ENCODE peak calls at places on chromosome 9, in four cellular contexts. S is tibial artery, K is PC-3, O is pancreas. T is an unnamed sample.

GRCh38 chr9:109574061-109574882 is 76.2 kb upstream of the PTPN3 start:
- DNase-seq in S (no peak), O (no peak), K (peak; percentile 72), T (peak; percentile 20)

GRCh38 chr9:125977223-125977622 is 230.1 kb downstream of the PBX3 start:
- DNase-seq in S (no peak), K (peak; percentile 54), O (no peak), T (no peak)

GRCh38 chr9:114002271-114002985 is 75.7 kb downstream of the AMBP start:
- DNase-seq in O (no peak), K (no peak), S (peak; percentile 56), T (no peak)

GRCh38 chr9:107727113-107727780 is 237.7 kb upstream of the KLF4 start:
- DNase-seq in S (no peak), K (no peak), O (no peak), T (no peak)

GRCh38 chr9:37908283-37908682 is 4.4 kb upstream of the SLC25A51 start:
- DNase-seq in K (no peak), S (no peak), O (no peak), T (no peak)

GRCh38 chr9:37421914-37422288 is 595 bp upstream of the GRHPR start:
- DNase-seq in K (no peak), O (no peak), S (no peak), T (no peak)

GRCh38 chr9:97179616-97180015 is 127.8 kb upstream of the CCDC180 start:
- DNase-seq in K (peak; percentile 77), O (no peak), S (no peak), T (no peak)

GRCh38 chr9:35832814-35833213 is 3.8 kb downstream of the TMEM8B start:
- DNase-seq in S (no peak), K (peak; percentile 28), O (no peak), T (no peak)

GRCh38 chr9:129773262-129774048 is 20.6 kb upstream of the PTGES start:
- DNase-seq in O (peak; percentile 63), S (peak; percentile 69), K (peak; percentile 87), T (no peak)

GRCh38 chr9:34884732-34885131 is 73.4 kb upstream of the PHF24 start:
- DNase-seq in S (no peak), O (no peak), K (no peak), T (no peak)

GRCh38 chr9:113998529-113999255 is 79.4 kb downstream of the AMBP start:
- DNase-seq in K (no peak), O (no peak), S (no peak), T (no peak)

GRCh38 chr9:71895122-71895521 is 15.9 kb downstream of the ABHD17B start:
- DNase-seq in K (no peak), S (no peak), O (no peak), T (no peak)

GRCh38 chr9:5953743-5954707 is 61.4 kb downstream of the RANBP6 start:
- DNase-seq in S (no peak), K (peak; percentile 21), O (no peak), T (no peak)

GRCh38 chr9:99489043-99489378 is 266.9 kb downstream of the SEC61B start:
- DNase-seq in S (no peak), K (no peak), O (no peak), T (no peak)

GRCh38 chr9:123620258-123620657 is 264.3 kb downstream of the CRB2 start:
- DNase-seq in K (no peak), O (no peak), S (no peak), T (no peak)

GRCh38 chr9:82443312-82443711 is 454.7 kb downstream of the SPATA31D1 start:
- DNase-seq in K (no peak), S (no peak), O (no peak), T (no peak)

GRCh38 chr9:25724424-25724823 is 46.2 kb upstream of the TUSC1 start:
- DNase-seq in K (peak; percentile 3), O (no peak), S (no peak), T (no peak)

GRCh38 chr9:90219548-90220118 is 423.0 kb downstream of the DIRAS2 start:
- DNase-seq in S (no peak), K (peak; percentile 3), O (peak; percentile 82), T (no peak)

GRCh38 chr9:111298831-111299603 is 31.0 kb downstream of the OR2K2 start:
- DNase-seq in S (peak; percentile 85), O (no peak), K (peak; percentile 73), T (no peak)

GRCh38 chr9:21789541-21790037 is 12.8 kb upstream of the MTAP start:
- DNase-seq in S (no peak), K (peak; percentile 88), O (no peak), T (no peak)

GRCh38 chr9:78014776-78015175 is 16.8 kb downstream of the GNAQ start:
- DNase-seq in O (no peak), S (no peak), K (no peak), T (no peak)

GRCh38 chr9:109953300-109953699 is 173.3 kb downstream of the PALM2AKAP2 start:
- DNase-seq in O (no peak), S (no peak), K (no peak), T (no peak)

GRCh38 chr9:92947268-92948031 is at the start of gene FGD3:
- DNase-seq in S (no peak), K (peak; percentile 11), O (peak; percentile 76), T (no peak)

GRCh38 chr9:73080110-73080683 is 71.5 kb upstream of the ANXA1 start:
- DNase-seq in O (no peak), K (peak; percentile 23), S (no peak), T (no peak)

GRCh38 chr9:126420643-126421564 is 94.3 kb downstream of the MVB12B start:
- DNase-seq in S (no peak), K (peak; percentile 87), O (no peak), T (no peak)

GRCh38 chr9:120889606-120890396 is 12.8 kb upstream of the PHF19 start:
- DNase-seq in K (no peak), O (no peak), S (no peak), T (no peak)

GRCh38 chr9:18706648-18707047 is 232.7 kb downstream of the ADAMTSL1 start:
- DNase-seq in O (no peak), K (no peak), S (no peak), T (no peak)

GRCh38 chr9:86321373-86321772 is 32.8 kb downstream of the TUT7 start:
- DNase-seq in S (no peak), K (peak; percentile 58), O (no peak), T (no peak)

GRCh38 chr9:110638381-110638954 is 30.1 kb upstream of the MUSK start:
- DNase-seq in K (peak; percentile 64), S (no peak), O (no peak), T (no peak)

GRCh38 chr9:92632641-92633040 is 37.3 kb downstream of the IPPK start:
- DNase-seq in K (no peak), O (peak; percentile 26), S (peak; percentile 54), T (no peak)

GRCh38 chr9:124747065-124747464 is 24.0 kb downstream of the NR6A1 start:
- DNase-seq in O (no peak), S (no peak), K (no peak), T (no peak)

GRCh38 chr9:130245474-130245873 is 20.1 kb upstream of the HMCN2 start:
- DNase-seq in S (peak; percentile 55), O (no peak), K (no peak), T (no peak)

GRCh38 chr9:115157245-115157674 is 39.3 kb upstream of the TNC start:
- DNase-seq in S (peak; percentile 72), K (peak; percentile 77), O (no peak), T (no peak)

GRCh38 chr9:116101516-116101915 is 52.1 kb upstream of the PAPPA start:
- DNase-seq in K (peak; percentile 68), O (no peak), S (no peak), T (no peak)

GRCh38 chr9:135498381-135499126 is 1.9 kb upstream of the MRPS2 start:
- DNase-seq in S (no peak), K (no peak), O (peak; percentile 39), T (no peak)
- H3K27ac ChIP-seq in S (no peak overlapping the region), K (no peak overlapping the region), O (no peak overlapping the region), T (no peak overlapping the region)

GRCh38 chr9:27413507-27414214 is 110.4 kb upstream of the IFNK start:
- DNase-seq in K (no peak), S (no peak), O (no peak), T (no peak)
- H3K27ac ChIP-seq in K (no peak overlapping the region), S (peak overlapping the region; percentile 46), O (no peak overlapping the region), T (peak overlapping the region; percentile 19)

GRCh38 chr9:14245901-14246525 is 67.9 kb downstream of the NFIB start:
- DNase-seq in O (no peak), S (no peak), K (no peak), T (no peak)
- H3K27ac ChIP-seq in O (no peak overlapping the region), S (no peak overlapping the region), K (no peak overlapping the region), T (no peak overlapping the region)

GRCh38 chr9:133887540-133888047 is 104.5 kb downstream of the VAV2 start:
- DNase-seq in K (no peak), S (no peak), O (no peak), T (no peak)

GRCh38 chr9:133888779-133889491 is 103.2 kb downstream of the VAV2 start:
- DNase-seq in K (no peak), O (no peak), S (no peak), T (peak; percentile 40)

GRCh38 chr9:133889498-133890301 is 102.4 kb downstream of the VAV2 start:
- DNase-seq in S (no peak), K (peak; percentile 47), O (no peak), T (no peak)

GRCh38 chr9:133886563-133887501 is 105.3 kb downstream of the VAV2 start:
- DNase-seq in O (no peak), K (no peak), S (no peak), T (no peak)

DNA sequence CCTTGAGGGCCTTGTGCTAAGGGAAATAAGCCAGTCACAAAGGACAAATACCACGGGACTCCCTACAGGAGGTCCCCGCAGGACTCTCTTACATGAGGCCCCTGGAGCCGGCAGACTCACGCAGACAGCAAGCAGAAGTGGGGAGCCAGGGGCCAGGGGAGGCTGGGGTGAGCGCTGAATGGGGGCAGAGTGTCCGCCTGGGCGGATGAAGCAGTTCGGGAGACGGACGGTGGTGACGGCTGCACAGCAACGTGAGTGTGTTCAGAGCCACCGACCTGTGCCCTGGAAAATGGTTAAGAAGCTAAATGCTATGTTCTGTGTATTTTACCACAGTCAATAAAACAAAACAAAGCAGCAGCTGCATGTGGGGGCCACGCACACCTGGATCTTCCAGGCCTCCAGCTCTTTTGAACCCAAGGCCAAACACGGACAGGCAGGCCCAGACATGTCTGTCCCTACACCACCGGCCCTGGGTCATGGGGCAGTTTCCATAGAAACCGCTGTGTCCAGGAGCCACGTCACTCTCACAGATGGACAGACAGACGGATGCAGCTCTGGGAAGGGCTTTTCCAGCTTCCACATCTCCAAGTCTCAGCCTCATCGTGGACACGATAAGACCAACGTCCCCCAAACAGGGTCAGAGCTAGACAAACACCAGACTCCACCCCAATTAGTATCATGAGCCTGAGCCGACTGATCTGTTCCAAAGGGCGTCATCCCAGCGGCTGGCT is 103.9 kb downstream of the VAV2 start:
- DNase-seq in O (no peak), K (no peak), S (no peak), T (no peak)
- H3K27ac ChIP-seq in O (no peak overlapping the region), K (no peak overlapping the region), S (no peak overlapping the region), T (peak overlapping the region; percentile 40)

GRCh38 chr9:98226968-98227367 is 28.5 kb downstream of the TBC1D2 start:
- DNase-seq in K (no peak), S (no peak), O (no peak), T (no peak)

GRCh38 chr9:98225015-98225442 is 30.4 kb downstream of the TBC1D2 start:
- DNase-seq in O (no peak), S (no peak), K (no peak), T (no peak)

GRCh38 chr9:98227883-98228282 is 27.6 kb downstream of the TBC1D2 start:
- DNase-seq in O (no peak), K (no peak), S (no peak), T (no peak)

GRCh38 chr9:98228392-98229089 is 26.9 kb downstream of the TBC1D2 start:
- DNase-seq in O (no peak), K (no peak), S (no peak), T (no peak)

GRCh38 chr9:98226516-98226915 is 28.9 kb downstream of the TBC1D2 start:
- DNase-seq in K (peak; percentile 29), O (no peak), S (no peak), T (no peak)
- H3K27ac ChIP-seq in K (no peak overlapping the region), O (no peak overlapping the region), S (no peak overlapping the region), T (no peak overlapping the region)

T was measured in caudate nucleus.